ENCODE peak calls at places on chromosome 11, in ten cellular contexts. H is breast epithelium; E is prostate gland; C is K562; S is CD8-positive, alpha-beta T cell; B is spleen; K is PC-3; L is uterus; G is pancreas; J is tibial artery. A is an unnamed sample.

GRCh38 chr11:17609536-17610401 is 62.7 kb downstream of the OTOG start:
- DNase-seq in S (no peak), C (no peak), B (no peak), K (no peak), E (no peak), L (no peak), G (peak; percentile 49), J (no peak), H (no peak), A (no peak)

GRCh38 chr11:76041208-76041607 is 165.1 kb downstream of the WNT11 start:
- DNase-seq in K (no peak), H (no peak), B (no peak), L (no peak), C (no peak), J (no peak), G (no peak), S (no peak), E (no peak), A (no peak)

GRCh38 chr11:218815-219593 is 11.5 kb downstream of the RIC8A start:
- DNase-seq in H (peak; percentile 46), E (no peak), B (no peak), L (no peak), G (no peak), C (no peak), S (no peak), K (no peak), J (no peak), A (no peak)

GRCh38 chr11:113681711-113682410 is 24.2 kb downstream of the TMPRSS5 start:
- DNase-seq in J (no peak), L (no peak), S (no peak), B (peak; percentile 41), H (no peak), E (peak; percentile 30), K (peak; percentile 55), C (peak; percentile 52), G (no peak), A (no peak)

GRCh38 chr11:116037851-116038250 is 533.6 kb upstream of the CADM1 start:
- DNase-seq in H (no peak), G (no peak), J (no peak), B (no peak), K (no peak), E (no peak), S (no peak), C (no peak), L (no peak), A (no peak)

GRCh38 chr11:14554959-14555358 is 34.8 kb upstream of the PSMA1 start:
- DNase-seq in H (no peak), J (no peak), K (no peak), G (no peak), B (no peak), L (no peak), S (peak; percentile 46), C (no peak), E (peak; percentile 26), A (no peak)

GRCh38 chr11:59769828-59770227 is 14.7 kb downstream of the STX3 start:
- DNase-seq in G (no peak), L (no peak), C (no peak), J (no peak), B (no peak), S (no peak), K (no peak), E (no peak), H (no peak), A (no peak)

GRCh38 chr11:44623716-44624491 is 58.4 kb downstream of the CD82 start:
- DNase-seq in J (no peak), G (no peak), S (peak; percentile 3), E (peak; percentile 3), C (no peak), B (peak; percentile 72), L (no peak), H (no peak), K (no peak), A (no peak)

GRCh38 chr11:86363424-86363823 is 11.3 kb upstream of the CCDC81 start:
- DNase-seq in C (no peak), E (no peak), H (no peak), J (no peak), L (no peak), S (no peak), G (no peak), B (no peak), K (no peak), A (no peak)

GRCh38 chr11:86355256-86355655 is 19.4 kb upstream of the CCDC81 start:
- DNase-seq in H (no peak), B (no peak), E (no peak), C (no peak), G (no peak), L (no peak), J (no peak), K (no peak), S (no peak), A (no peak)

GRCh38 chr11:86358720-86359119 is 16.0 kb upstream of the CCDC81 start:
- DNase-seq in G (no peak), H (no peak), E (no peak), J (no peak), C (no peak), S (no peak), K (no peak), L (no peak), B (no peak), A (no peak)

GRCh38 chr11:86365566-86365965 is 9.1 kb upstream of the CCDC81 start:
- DNase-seq in L (no peak), G (no peak), S (no peak), E (no peak), J (no peak), B (no peak), C (no peak), H (no peak), K (no peak), A (no peak)

GRCh38 chr11:86360775-86361395 is 13.8 kb upstream of the CCDC81 start:
- DNase-seq in G (no peak), K (peak; percentile 62), C (no peak), L (no peak), S (no peak), E (no peak), B (no peak), J (no peak), H (no peak), A (no peak)
- TF ChIP-seq CTCF in G (no peak), K (peak; percentile 65), C (peak; percentile 14), L (no peak), S (no peak), E (no peak), B (no peak), J (peak; percentile 20), H (no peak), A (peak; percentile 15)

GRCh38 chr11:61718046-61718531 is 34.3 kb upstream of the MYRF start:
- DNase-seq in G (no peak), J (no peak), S (no peak), L (no peak), H (no peak), E (no peak), B (no peak), K (no peak), C (no peak), A (no peak)
- H3K27ac ChIP-seq in G (no peak overlapping the region), J (no peak overlapping the region), S (no peak overlapping the region), L (peak overlapping the region; percentile 83), H (peak overlapping the region; percentile 25), E (peak overlapping the region; percentile 20), B (peak overlapping the region; percentile 51), K (no peak overlapping the region), C (no peak overlapping the region), A (no peak overlapping the region)

GRCh38 chr11:130549393-130549999 is 101.1 kb downstream of the ADAMTS15 start:
- DNase-seq in K (no peak), G (no peak), C (no peak), J (no peak), S (no peak), B (no peak), H (no peak), L (no peak), E (no peak), A (no peak)
- TF ChIP-seq CTCF in K (peak; percentile 24), G (no peak), C (no peak), J (no peak), S (no peak), B (no peak), H (no peak), L (no peak), E (no peak), A (no peak)

GRCh38 chr11:112062923-112063322 is 10.9 kb downstream of the PIH1D2 start:
- DNase-seq in B (no peak), G (no peak), C (no peak), H (no peak), J (no peak), S (no peak), K (no peak), E (no peak), L (no peak), A (no peak)

GRCh38 chr11:112057170-112057569 is 16.6 kb downstream of the PIH1D2 start:
- DNase-seq in L (no peak), C (no peak), G (no peak), J (no peak), S (no peak), H (no peak), B (no peak), K (no peak), E (no peak), A (no peak)

GRCh38 chr11:112058103-112058502 is 15.7 kb downstream of the PIH1D2 start:
- DNase-seq in J (no peak), C (no peak), K (peak; percentile 22), B (no peak), E (no peak), H (no peak), G (no peak), S (no peak), L (no peak), A (no peak)
- H3K27ac ChIP-seq in J (no peak overlapping the region), C (no peak overlapping the region), K (no peak overlapping the region), B (no peak overlapping the region), E (no peak overlapping the region), H (no peak overlapping the region), G (no peak overlapping the region), S (no peak overlapping the region), L (no peak overlapping the region), A (no peak overlapping the region)

GRCh38 chr11:91773090-91773489 is 451.5 kb upstream of the FAT3 start:
- DNase-seq in S (no peak), J (no peak), K (peak; percentile 48), B (no peak), L (no peak), C (no peak), H (no peak), E (no peak), G (no peak), A (no peak)
- TF ChIP-seq CTCF in S (no peak), J (no peak), K (peak; percentile 31), B (no peak), L (no peak), C (peak; percentile 32), H (no peak), E (no peak), G (no peak), A (peak; percentile 30)

DNA sequence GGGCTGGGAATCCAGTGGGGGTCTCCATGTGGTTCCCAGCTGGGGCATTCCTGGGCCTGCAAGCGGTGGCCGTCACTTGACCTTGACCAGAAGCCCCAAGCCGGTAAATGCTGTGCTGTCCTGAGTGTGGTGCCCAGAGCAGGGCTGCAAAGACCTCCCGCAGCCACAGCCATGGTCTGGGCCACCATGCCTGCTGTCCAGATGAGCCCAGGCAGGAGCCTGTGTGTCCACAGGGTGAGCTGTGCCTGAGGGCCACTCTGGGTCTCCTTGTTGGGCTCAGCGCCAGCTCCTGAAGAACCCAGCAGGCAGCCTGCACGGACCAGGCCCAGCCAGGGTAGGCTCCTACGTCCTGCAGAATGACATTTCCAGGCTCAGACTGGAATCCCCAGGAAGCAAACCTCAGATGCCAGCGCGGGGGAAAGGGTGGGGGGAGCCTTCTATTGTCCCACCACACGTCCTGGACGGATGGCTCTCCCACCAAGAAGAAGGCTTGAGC is 117.3 kb downstream of the KCNQ1OT1 start:
- DNase-seq in C (no peak), J (peak; percentile 12), B (peak; percentile 60), S (peak; percentile 1), L (no peak), E (no peak), K (no peak), H (peak; percentile 48), G (peak; percentile 57), A (peak; percentile 45)
- H3K27ac ChIP-seq in C (no peak overlapping the region), J (no peak overlapping the region), B (no peak overlapping the region), S (no peak overlapping the region), L (no peak overlapping the region), E (no peak overlapping the region), K (no peak overlapping the region), H (no peak overlapping the region), G (no peak overlapping the region), A (no peak overlapping the region)